ENCODE peak calls at places on chromosomes 11 and 22, in eight cellular contexts. M is sigmoid colon, B is uterus, D is body of pancreas, K is A549, X is Peyer's patch, N is gastrocnemius medialis, A is H1. F is an unnamed sample.

GRCh38 chr11:74776546-74776945 is 27.9 kb downstream of the RNF169 start:
- DNase-seq in M (no peak), B (no peak), D (no peak), K (no peak), X (no peak), N (no peak), A (no peak), F (no peak)

GRCh38 chr22:46737105-46737975 is 712 bp downstream of the CERK start:
- DNase-seq in M (no peak), B (no peak), D (peak; percentile 43), K (no peak), X (peak; percentile 78), N (no peak), A (peak; percentile 66), F (no peak)

GRCh38 chr22:23062616-23063538 is 7.4 kb upstream of the GNAZ start:
- DNase-seq in M (no peak), B (no peak), D (no peak), K (no peak), X (peak; percentile 29), N (no peak), A (no peak), F (no peak)

GRCh38 chr22:19911540-19912235 is 29.9 kb upstream of the COMT start:
- DNase-seq in M (peak; percentile 62), B (no peak), D (no peak), K (no peak), X (no peak), N (no peak), A (no peak), F (no peak)

GRCh38 chr11:9568854-9569587 is 4.4 kb upstream of the WEE1 start:
- DNase-seq in M (peak; percentile 83), B (peak; percentile 66), D (peak; percentile 83), K (peak; percentile 90), X (peak; percentile 90), N (no peak), A (no peak), F (peak; percentile 86)

GRCh38 chr11:69292221-69292648 is 1.7 kb upstream of the MYEOV start:
- DNase-seq in M (no peak), B (no peak), D (peak; percentile 43), K (peak; percentile 34), X (peak; percentile 65), N (no peak), A (peak; percentile 84), F (no peak)

GRCh38 chr11:2892215-2893020 is 6.8 kb upstream of the CDKN1C start:
- DNase-seq in M (peak; percentile 83), B (peak; percentile 66), D (no peak), K (peak; percentile 49), X (peak; percentile 76), N (no peak), A (peak; percentile 91), F (no peak)

GRCh38 chr22:44741929-44742328 is 10.4 kb upstream of the ARHGAP8 start:
- DNase-seq in M (no peak), B (no peak), D (no peak), K (no peak), X (no peak), N (no peak), A (peak; percentile 40), F (peak; percentile 75)

GRCh38 chr11:86438685-86439084 is 64.0 kb downstream of the CCDC81 start:
- DNase-seq in M (no peak), B (no peak), D (no peak), K (peak; percentile 13), X (no peak), N (no peak), A (no peak), F (no peak)

GRCh38 chr11:59891781-59892181 is 13.2 kb downstream of the OOSP3 start:
- DNase-seq in M (no peak), B (no peak), D (no peak), K (no peak), X (no peak), N (no peak), A (peak; percentile 74), F (no peak)

GRCh38 chr22:40415531-40416266 is 45.3 kb downstream of the SGSM3 start:
- DNase-seq in M (no peak), B (no peak), D (no peak), K (no peak), X (peak; percentile 69), N (no peak), A (no peak), F (no peak)

GRCh38 chr11:65571420-65571819 is 918 bp upstream of the FAM89B start:
- DNase-seq in M (peak; percentile 66), B (no peak), D (no peak), K (no peak), X (no peak), N (no peak), A (no peak), F (no peak)
- H3K4me1 ChIP-seq in M (peaks cover 60% of the 10 kb centered on the region), B (peaks cover 37% of the 10 kb centered on the region), D (peaks cover 69% of the 10 kb centered on the region), K (peaks cover 48% of the 10 kb centered on the region), X (peaks cover 5% of the 10 kb centered on the region), N (peaks cover 67% of the 10 kb centered on the region), A (peaks cover 34% of the 10 kb centered on the region), F (peaks cover 40% of the 10 kb centered on the region)

DNA sequence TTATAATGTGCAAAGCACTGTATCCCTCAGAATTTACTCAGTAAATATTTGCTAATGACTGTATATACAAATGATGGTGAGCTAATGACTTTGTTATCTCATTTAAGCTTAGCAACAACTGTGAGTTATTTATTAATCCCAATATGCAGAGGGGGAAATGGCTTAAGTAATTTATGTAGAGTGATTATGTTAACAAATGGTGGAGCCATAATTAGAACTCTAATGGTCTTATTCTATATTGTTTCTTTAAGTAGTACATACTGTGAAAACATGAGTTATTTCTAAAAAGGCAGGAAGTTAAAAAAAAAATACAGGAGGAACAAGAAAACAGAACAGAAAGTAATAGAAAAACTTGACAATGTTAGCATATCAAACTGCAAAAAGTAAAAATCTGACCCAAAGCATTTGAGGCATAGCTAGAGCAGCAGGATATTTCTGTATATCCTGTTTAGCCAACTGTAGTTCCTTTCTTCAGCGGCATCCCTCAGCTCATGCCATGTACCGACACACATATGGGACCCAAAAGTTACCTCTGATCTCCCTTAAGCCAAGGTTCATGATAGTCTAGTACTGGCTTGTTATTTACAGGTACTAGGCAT is 94.2 kb downstream of the FCHSD2 start:
- DNase-seq in M (no peak), B (no peak), D (no peak), K (no peak), X (no peak), N (no peak), A (no peak), F (no peak)
- TF ChIP-seq POLR2A in M (no peak), B (no peak), D (no peak), K (no peak), X (no peak), N (no peak), A (no peak), F (no peak)

DNA sequence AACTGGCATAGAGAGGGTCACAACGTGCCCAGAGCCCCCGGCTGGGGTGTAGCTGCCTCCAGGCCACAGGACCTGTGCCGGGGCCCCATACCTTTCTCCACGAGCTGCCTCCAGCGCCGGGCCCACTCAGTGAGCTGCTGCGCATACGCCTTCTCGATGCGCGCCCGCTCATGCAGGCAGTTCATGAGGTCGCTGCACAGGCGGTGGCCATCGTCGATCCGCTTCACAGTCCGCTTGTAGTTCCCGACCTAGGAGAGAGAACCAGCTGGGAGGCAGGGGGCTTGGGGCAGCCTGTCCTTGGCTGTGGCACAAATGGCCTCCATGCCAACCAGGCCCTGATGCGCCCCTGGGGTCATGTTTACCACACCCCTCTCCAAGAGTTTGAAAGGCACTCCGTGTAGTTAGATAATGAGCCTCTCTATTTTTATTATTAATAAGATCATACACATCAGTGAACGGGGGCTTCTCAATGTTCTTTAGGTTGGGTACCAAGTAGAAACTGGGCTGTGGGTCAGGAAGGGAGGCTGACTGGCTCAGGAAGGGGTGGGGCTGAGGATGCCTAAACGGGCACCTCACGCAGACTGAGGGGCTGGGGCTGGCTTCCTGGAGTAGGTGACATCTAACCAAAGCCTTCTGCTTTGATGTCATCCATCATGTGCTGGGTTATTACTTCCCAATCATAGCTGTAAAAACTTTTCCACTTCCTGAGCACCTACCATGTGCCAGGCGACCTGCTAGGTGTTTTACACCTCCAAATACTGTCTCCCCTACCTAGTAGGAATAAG is 36.5 kb upstream of the ARFGAP3 start:
- DNase-seq in M (no peak), B (no peak), D (no peak), K (no peak), X (no peak), N (no peak), A (no peak), F (no peak)
- H3K4me1 ChIP-seq in M (no peaks in the 10 kb centered on the region), B (no peaks in the 10 kb centered on the region), D (peaks cover 96% of the 10 kb centered on the region), K (no peaks in the 10 kb centered on the region), X (no peaks in the 10 kb centered on the region), N (peaks cover 46% of the 10 kb centered on the region), A (no peaks in the 10 kb centered on the region), F (peaks cover 11% of the 10 kb centered on the region)

GRCh38 chr11:83072689-83073242 is 1.1 kb upstream of the RAB30 start:
- DNase-seq in M (no peak), B (no peak), D (no peak), K (no peak), X (no peak), N (no peak), A (no peak), F (no peak)
- TF ChIP-seq POLR2A in M (no peak), B (no peak), D (no peak), K (no peak), X (no peak), N (no peak), A (no peak), F (no peak)

GRCh38 chr11:18078909-18079308 is 27.0 kb downstream of the SAAL1 start:
- DNase-seq in M (no peak), B (no peak), D (no peak), K (no peak), X (no peak), N (no peak), A (no peak), F (no peak)

GRCh38 chr11:18080451-18080850 is 25.4 kb downstream of the SAAL1 start:
- DNase-seq in M (no peak), B (no peak), D (no peak), K (no peak), X (no peak), N (no peak), A (no peak), F (no peak)

DNA sequence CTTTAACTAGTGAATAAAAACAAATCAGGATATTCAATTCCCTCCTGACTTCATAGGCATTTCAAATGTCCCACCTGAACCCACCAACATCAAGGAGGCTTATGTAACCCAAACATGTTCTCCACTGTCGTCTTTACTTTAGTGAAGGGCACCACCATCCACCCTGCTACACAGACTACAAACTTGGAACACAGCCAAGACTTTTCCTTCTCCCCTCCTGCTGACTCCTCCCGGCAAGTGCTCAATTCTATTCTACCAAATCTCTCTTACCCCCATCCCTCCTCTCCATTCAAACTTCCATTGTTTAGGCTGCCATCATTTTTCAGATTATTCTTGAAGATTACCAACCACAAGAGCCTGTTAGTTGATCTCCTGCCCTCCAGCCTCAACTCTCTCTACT is 24.3 kb downstream of the SAAL1 start:
- DNase-seq in M (no peak), B (no peak), D (no peak), K (no peak), X (no peak), N (no peak), A (no peak), F (no peak)
- H3K4me1 ChIP-seq in M (no peaks in the 10 kb centered on the region), B (no peaks in the 10 kb centered on the region), D (no peaks in the 10 kb centered on the region), K (no peaks in the 10 kb centered on the region), X (no peaks in the 10 kb centered on the region), N (no peaks in the 10 kb centered on the region), A (no peaks in the 10 kb centered on the region), F (no peaks in the 10 kb centered on the region)

GRCh38 chr11:45335434-45335833 is 49.3 kb upstream of the SYT13 start:
- DNase-seq in M (no peak), B (no peak), D (no peak), K (no peak), X (no peak), N (no peak), A (peak; percentile 36), F (no peak)
- TF ChIP-seq POLR2A in M (no peak), B (no peak), D (no peak), K (no peak), X (no peak), N (no peak), A (no peak), F (no peak)